ENCODE peak calls at places on chromosomes 6 and 20, in six cellular contexts. Q is germinal center; L is psoas muscle; S is activated effector memory CD4-positive, alpha-beta T cell treated with Interleukin-2 at 50 U/mL for 16 hours; K is H54; O is activated CD4-positive, alpha-beta T cell treated with anti-CD3 and anti-CD28 coated beads, Interleukin-2, amount 50 U/mL, for 1 hour. P is an unnamed sample.

GRCh38 chr6:155254139-155254538 is 9.7 kb upstream of the CLDN20 start:
- DNase-seq in Q (no peak), L (no peak), S (no peak), K (no peak), O (no peak), P (no peak)

GRCh38 chr6:14705841-14706377 is 540.0 kb upstream of the JARID2 start:
- DNase-seq in Q (no peak), L (no peak), S (no peak), K (no peak), O (no peak), P (no peak)

GRCh38 chr6:98871057-98871456 is 36.7 kb downstream of the POU3F2 start:
- DNase-seq in Q (no peak), L (no peak), S (no peak), K (no peak), O (no peak), P (peak; percentile 15)

GRCh38 chr6:158867381-158868121 is 48.4 kb upstream of the EZR start:
- DNase-seq in Q (peak; percentile 64), L (no peak), S (no peak), K (no peak), O (no peak), P (no peak)

GRCh38 chr6:154367839-154368695 is 11.5 kb upstream of the IPCEF1 start:
- DNase-seq in Q (no peak), L (no peak), S (no peak), K (no peak), O (no peak), P (no peak)

GRCh38 chr20:53736122-53736756 is 142.6 kb upstream of the ZNF217 start:
- DNase-seq in Q (no peak), L (no peak), S (no peak), K (no peak), O (no peak), P (no peak)

GRCh38 chr6:170007468-170008240 is 256.2 kb downstream of the ERMARD start:
- DNase-seq in Q (no peak), L (no peak), S (no peak), K (no peak), O (no peak), P (no peak)

GRCh38 chr20:40262219-40262618 is 426.8 kb downstream of the MAFB start:
- DNase-seq in Q (no peak), L (no peak), S (no peak), K (no peak), O (no peak), P (no peak)

GRCh38 chr20:45154183-45154582 is 20.5 kb upstream of the PI3 start:
- DNase-seq in Q (no peak), L (no peak), S (no peak), K (no peak), O (no peak), P (no peak)

GRCh38 chr6:28816909-28817807 is 106.6 kb downstream of the TRIM27 start:
- DNase-seq in Q (no peak), L (no peak), S (no peak), K (no peak), O (no peak), P (no peak)

GRCh38 chr6:53664623-53665022 is 933 bp downstream of the KLHL31 start:
- DNase-seq in Q (no peak), L (peak; percentile 88), S (no peak), K (no peak), O (no peak), P (no peak)

GRCh38 chr20:48845000-48845399 is 17.2 kb upstream of the PREX1 start:
- DNase-seq in Q (no peak), L (no peak), S (no peak), K (no peak), O (no peak), P (no peak)

GRCh38 chr6:118892248-118893094 is 1.5 kb upstream of the ASF1A start:
- DNase-seq in Q (no peak), L (no peak), S (no peak), K (no peak), O (no peak), P (no peak)

GRCh38 chr20:46207783-46208182 is 89.7 kb downstream of the CD40 start:
- DNase-seq in Q (no peak), L (no peak), S (no peak), K (no peak), O (no peak), P (no peak)

P was measured in brain pericyte.